ENCODE peak calls at places on chromosomes 16 and 17, in five cellular contexts. M is H9, E is neuronal stem cell, C is H1, V is trophoblast cell. P is an unnamed sample.

GRCh38 chr16:79375351-79375750 is 225.2 kb downstream of the MAF start:
- DNase-seq in M (no peak), E (no peak), C (no peak), V (no peak), P (no peak)

GRCh38 chr16:30185683-30186421 is 2.5 kb downstream of the CORO1A start:
- DNase-seq in M (no peak), E (no peak), C (peak), V (no peak), P (no peak)

GRCh38 chr17:44587339-44587738 is 30.1 kb downstream of the FZD2 start:
- DNase-seq in M (peak), E (no peak), C (no peak), V (peak), P (peak)

GRCh38 chr16:87860553-87861299 is 8.6 kb downstream of the SLC7A5 start:
- DNase-seq in M (no peak), E (no peak), C (no peak), V (peak), P (peak)

GRCh38 chr17:80426671-80427326 is 11.8 kb downstream of the ENDOV start:
- DNase-seq in M (peak), E (peak), C (peak), V (peak), P (peak)

GRCh38 chr16:88798073-88798472 is 5.5 kb upstream of the CDT1 start:
- DNase-seq in M (no peak), E (no peak), C (no peak), V (no peak), P (no peak)

GRCh38 chr17:82490512-82491195 is 28.9 kb upstream of the FOXK2 start:
- DNase-seq in M (no peak), E (no peak), C (no peak), V (no peak), P (no peak)

GRCh38 chr17:69286257-69286656 is 40.7 kb downstream of the ABCA5 start:
- DNase-seq in M (no peak), E (no peak), C (no peak), V (peak), P (no peak)

GRCh38 chr16:72979974-72980373 is 68.0 kb downstream of the ZFHX3 start:
- DNase-seq in M (no peak), E (no peak), C (no peak), V (no peak), P (no peak)

GRCh38 chr16:9996191-9996590 is 186.0 kb downstream of the GRIN2A start:
- DNase-seq in M (no peak), E (no peak), C (no peak), V (no peak), P (no peak)

GRCh38 chr17:8337802-8338744 is 1.6 kb upstream of the ODF4 start:
- DNase-seq in M (no peak), E (no peak), C (no peak), V (peak), P (no peak)

GRCh38 chr17:79027274-79027924 is 3.4 kb downstream of the C1QTNF1 start:
- DNase-seq in M (no peak), E (no peak), C (no peak), V (no peak), P (no peak)

GRCh38 chr16:67651847-67652246 is 6.9 kb downstream of the CARMIL2 start:
- DNase-seq in M (no peak), E (no peak), C (no peak), V (no peak), P (no peak)

GRCh38 chr16:67708368-67708771 is 10.7 kb downstream of the GFOD2 start:
- DNase-seq in M (no peak), E (no peak), C (no peak), V (no peak), P (no peak)

GRCh38 chr16:66741131-66741900 is 10.1 kb downstream of the DYNC1LI2 start:
- DNase-seq in M (no peak), E (no peak), C (no peak), V (peak), P (peak)

GRCh38 chr17:64146418-64147109 is 16.6 kb upstream of the ERN1 start:
- DNase-seq in M (peak), E (no peak), C (peak), V (peak), P (peak)

GRCh38 chr16:86110134-86110533 is 211.2 kb downstream of the IRF8 start:
- DNase-seq in M (no peak), E (no peak), C (no peak), V (no peak), P (no peak)

GRCh38 chr17:42775534-42776098 is 2.4 kb downstream of the VPS25 start:
- DNase-seq in M (no peak), E (no peak), C (no peak), V (no peak), P (peak)

GRCh38 chr17:39563476-39563875 is 44.2 kb downstream of the NEUROD2 start:
- DNase-seq in M (peak), E (peak), C (peak), V (no peak), P (no peak)

GRCh38 chr16:27920391-27920891 is 143.1 kb downstream of the GSG1L start:
- DNase-seq in M (peak), E (peak), C (peak), V (peak), P (no peak)

GRCh38 chr17:74332017-74332650 is 6.1 kb downstream of the KIF19 start:
- DNase-seq in M (no peak), E (no peak), C (no peak), V (no peak), P (no peak)

GRCh38 chr17:50944902-50945720 is 79.0 kb upstream of the TOB1 start:
- DNase-seq in M (no peak), E (no peak), C (no peak), V (no peak), P (no peak)

GRCh38 chr17:50290074-50290702 is 15.9 kb downstream of the TMEM92 start:
- DNase-seq in M (no peak), E (no peak), C (no peak), V (peak), P (peak)

GRCh38 chr17:4544656-4545216 is 10.4 kb downstream of the MYBBP1A start:
- DNase-seq in M (no peak), E (no peak), C (no peak), V (no peak), P (no peak)

GRCh38 chr17:4543557-4544026 is 11.6 kb downstream of the MYBBP1A start:
- DNase-seq in M (no peak), E (no peak), C (no peak), V (no peak), P (no peak)

GRCh38 chr17:4545217-4545951 is 9.8 kb downstream of the MYBBP1A start:
- DNase-seq in M (no peak), E (no peak), C (no peak), V (peak), P (no peak)

GRCh38 chr17:4542726-4543191 is 12.4 kb downstream of the MYBBP1A start:
- DNase-seq in M (no peak), E (no peak), C (no peak), V (no peak), P (no peak)

GRCh38 chr17:4544135-4544651 is 11.0 kb downstream of the MYBBP1A start:
- DNase-seq in M (no peak), E (no peak), C (no peak), V (no peak), P (no peak)
- H2BK12ac ChIP-seq in M (no peak), E (no peak), C (no peak), V (no peak), P (no peak)

GRCh38 chr17:61647044-61647443 is 56.0 kb upstream of the NACA2 start:
- DNase-seq in M (no peak), E (no peak), C (no peak), V (peak), P (no peak)
- H3K18ac ChIP-seq in M (no peak), E (no peak), C (no peak), V (no peak), P (no peak)

GRCh38 chr17:67266496-67266895 is 21.5 kb upstream of the HELZ start:
- DNase-seq in M (no peak), E (no peak), C (no peak), V (no peak), P (no peak)

GRCh38 chr17:67273900-67274299 is 28.9 kb upstream of the HELZ start:
- DNase-seq in M (no peak), E (no peak), C (no peak), V (no peak), P (no peak)

GRCh38 chr17:67272312-67273050 is 27.5 kb upstream of the HELZ start:
- DNase-seq in M (peak), E (no peak), C (peak), V (no peak), P (no peak)

GRCh38 chr17:67274466-67274865 is 29.5 kb upstream of the HELZ start:
- DNase-seq in M (no peak), E (no peak), C (no peak), V (no peak), P (no peak)

GRCh38 chr17:67270411-67270810 is 25.4 kb upstream of the HELZ start:
- DNase-seq in M (no peak), E (no peak), C (no peak), V (no peak), P (no peak)
- H3K4me2 ChIP-seq in M (no peak), E (no peak), C (no peak), V (no peak), P (no peak)

DNA sequence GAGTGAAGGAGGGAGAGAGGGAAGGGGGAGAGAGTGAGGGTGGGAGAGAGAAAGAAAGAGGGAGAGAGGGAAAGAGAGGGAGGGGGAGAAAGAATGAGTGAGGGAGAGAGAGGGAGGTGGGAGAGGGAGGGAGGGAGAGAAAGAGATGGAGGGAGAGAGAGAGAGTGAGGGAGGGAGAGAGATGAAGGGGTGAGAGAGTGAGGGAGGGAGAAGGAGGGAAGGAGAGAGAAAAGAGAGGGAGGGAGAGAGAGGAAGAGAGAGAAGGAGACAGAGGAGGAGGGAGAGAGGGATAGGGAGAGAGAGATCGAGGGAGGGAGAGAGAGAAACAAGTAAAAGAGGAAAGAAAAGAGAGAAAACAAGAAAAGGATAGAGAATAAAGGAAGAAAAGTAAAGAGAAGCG is 225.7 kb downstream of the SHISA9 start:
- DNase-seq in M (no peak), E (no peak), C (no peak), V (no peak), P (no peak)
- H2BK12ac ChIP-seq in M (no peak), E (no peak), C (no peak), V (no peak), P (no peak)

GRCh38 chr17:76584427-76585047 is 1.1 kb downstream of the ST6GALNAC2 start:
- DNase-seq in M (no peak), E (peak), C (no peak), V (peak), P (no peak)
- H3K18ac ChIP-seq in M (no peak), E (peak), C (peak), V (no peak), P (peak)

GRCh38 chr16:84024854-84025253 is 17.7 kb downstream of the SLC38A8 start:
- DNase-seq in M (no peak), E (no peak), C (no peak), V (no peak), P (peak)
- H3K4me2 ChIP-seq in M (no peak), E (no peak), C (no peak), V (no peak), P (no peak)

P was measured in mesenchymal stem cell.